ENCODE peak calls at places on chromosomes 2 and 18, in eight cellular contexts. One of them, this sample, is unnamed.

GRCh38 chr2:176270100-176270750 is 983 bp downstream of the MTX2 start:
- DNase-seq in GM23338: no peak
- DNase-seq in HL-60: no peak
- DNase-seq in K562: no peak
- DNase-seq in GM12878: no peak
- DNase-seq in HCT116: no peak
- DNase-seq in HepG2: no peak
- DNase-seq in A549: no peak
- DNase-seq in this sample: no peak

GRCh38 chr2:86593266-86593665 is 30.0 kb upstream of the CHMP3 start:
- DNase-seq in GM12878: no peak
- DNase-seq in A549: no peak
- DNase-seq in K562: no peak
- DNase-seq in HL-60: no peak
- DNase-seq in HCT116: no peak
- DNase-seq in HepG2: no peak
- DNase-seq in GM23338: no peak
- DNase-seq in this sample: no peak

GRCh38 chr18:59918320-59918755 is 18.5 kb downstream of the PMAIP1 start:
- DNase-seq in HL-60: peak
- DNase-seq in K562: peak
- DNase-seq in GM23338: no peak
- DNase-seq in HCT116: peak
- DNase-seq in GM12878: peak
- DNase-seq in A549: peak
- DNase-seq in HepG2: no peak
- DNase-seq in this sample: no peak

GRCh38 chr2:233385489-233386044 is 31.3 kb downstream of the DGKD start:
- DNase-seq in HepG2: no peak
- DNase-seq in HCT116: no peak
- DNase-seq in GM23338: no peak
- DNase-seq in GM12878: peak
- DNase-seq in K562: no peak
- DNase-seq in A549: no peak
- DNase-seq in HL-60: no peak
- DNase-seq in this sample: no peak

GRCh38 chr18:23363865-23364570 is 89.1 kb upstream of the RIOK3 start:
- DNase-seq in HepG2: no peak
- DNase-seq in A549: no peak
- DNase-seq in HL-60: no peak
- DNase-seq in GM23338: no peak
- DNase-seq in HCT116: no peak
- DNase-seq in GM12878: no peak
- DNase-seq in K562: no peak
- DNase-seq in this sample: no peak

GRCh38 chr2:124875627-124876244 is 850.6 kb downstream of the CNTNAP5 start:
- DNase-seq in GM23338: no peak
- DNase-seq in HepG2: no peak
- DNase-seq in GM12878: peak
- DNase-seq in HCT116: no peak
- DNase-seq in A549: no peak
- DNase-seq in K562: no peak
- DNase-seq in HL-60: no peak
- DNase-seq in this sample: no peak

GRCh38 chr2:118085173-118086023 is 2.9 kb upstream of the INSIG2 start:
- DNase-seq in HepG2: peak
- DNase-seq in GM12878: no peak
- DNase-seq in A549: no peak
- DNase-seq in HL-60: no peak
- DNase-seq in GM23338: no peak
- DNase-seq in K562: no peak
- DNase-seq in HCT116: no peak
- DNase-seq in this sample: no peak

GRCh38 chr2:11596801-11597200 is 63.0 kb downstream of the GREB1 start:
- DNase-seq in HepG2: no peak
- DNase-seq in GM12878: no peak
- DNase-seq in A549: no peak
- DNase-seq in GM23338: no peak
- DNase-seq in HCT116: no peak
- DNase-seq in HL-60: no peak
- DNase-seq in K562: no peak
- DNase-seq in this sample: no peak

GRCh38 chr2:176463527-176463926 is 194.3 kb downstream of the MTX2 start:
- DNase-seq in HepG2: no peak
- DNase-seq in HL-60: no peak
- DNase-seq in A549: no peak
- DNase-seq in GM23338: no peak
- DNase-seq in GM12878: no peak
- DNase-seq in HCT116: no peak
- DNase-seq in K562: no peak
- DNase-seq in this sample: no peak

GRCh38 chr18:74387362-74387761 is 69.7 kb downstream of the DIPK1C start:
- DNase-seq in A549: no peak
- DNase-seq in K562: no peak
- DNase-seq in GM12878: no peak
- DNase-seq in HepG2: no peak
- DNase-seq in GM23338: no peak
- DNase-seq in HCT116: no peak
- DNase-seq in HL-60: no peak
- DNase-seq in this sample: no peak
- TF ChIP-seq REST in A549: no peak
- TF ChIP-seq REST in K562: no peak
- TF ChIP-seq REST in GM12878: no peak
- TF ChIP-seq REST in HepG2: no peak
- TF ChIP-seq REST in GM23338: no peak
- TF ChIP-seq REST in HCT116: no peak
- TF ChIP-seq REST in HL-60: no peak
- TF ChIP-seq REST in this sample: no peak

GRCh38 chr2:177606636-177607035 is 214.1 kb downstream of the AGPS start:
- DNase-seq in HL-60: no peak
- DNase-seq in HepG2: no peak
- DNase-seq in K562: no peak
- DNase-seq in GM12878: no peak
- DNase-seq in HCT116: no peak
- DNase-seq in GM23338: peak
- DNase-seq in A549: no peak
- DNase-seq in this sample: no peak
- H3K27ac ChIP-seq in HL-60: no peak
- H3K27ac ChIP-seq in HepG2: no peak
- H3K27ac ChIP-seq in K562: no peak
- H3K27ac ChIP-seq in GM12878: no peak
- H3K27ac ChIP-seq in HCT116: no peak
- H3K27ac ChIP-seq in GM23338: no peak
- H3K27ac ChIP-seq in A549: no peak
- H3K27ac ChIP-seq in this sample: no peak

GRCh38 chr2:130776550-130776949 is 21.2 kb downstream of the AMER3 start:
- DNase-seq in K562: no peak
- DNase-seq in HepG2: no peak
- DNase-seq in A549: no peak
- DNase-seq in GM23338: peak
- DNase-seq in GM12878: no peak
- DNase-seq in HCT116: no peak
- DNase-seq in HL-60: no peak
- DNase-seq in this sample: no peak
- TF ChIP-seq CTCF in K562: no peak
- TF ChIP-seq CTCF in HepG2: peak
- TF ChIP-seq CTCF in A549: no peak
- TF ChIP-seq CTCF in GM23338: no peak
- TF ChIP-seq CTCF in GM12878: no peak
- TF ChIP-seq CTCF in HCT116: no peak
- TF ChIP-seq CTCF in HL-60: no peak
- TF ChIP-seq CTCF in this sample: no peak

GRCh38 chr18:49658871-49659378 is 97.1 kb downstream of the LIPG start:
- DNase-seq in GM12878: no peak
- DNase-seq in K562: no peak
- DNase-seq in HepG2: no peak
- DNase-seq in GM23338: peak
- DNase-seq in HL-60: no peak
- DNase-seq in HCT116: no peak
- DNase-seq in A549: no peak
- DNase-seq in this sample: no peak
- TF ChIP-seq REST in GM12878: no peak
- TF ChIP-seq REST in K562: no peak
- TF ChIP-seq REST in HepG2: no peak
- TF ChIP-seq REST in GM23338: no peak
- TF ChIP-seq REST in HL-60: no peak
- TF ChIP-seq REST in HCT116: no peak
- TF ChIP-seq REST in A549: no peak
- TF ChIP-seq REST in this sample: no peak

GRCh38 chr2:217642944-217643343 is 359.9 kb downstream of the TNS1 start:
- DNase-seq in HL-60: no peak
- DNase-seq in A549: no peak
- DNase-seq in HCT116: no peak
- DNase-seq in GM23338: no peak
- DNase-seq in K562: no peak
- DNase-seq in HepG2: no peak
- DNase-seq in GM12878: no peak
- DNase-seq in this sample: no peak
- H3K27ac ChIP-seq in HL-60: no peak
- H3K27ac ChIP-seq in A549: no peak
- H3K27ac ChIP-seq in HCT116: no peak
- H3K27ac ChIP-seq in GM23338: no peak
- H3K27ac ChIP-seq in K562: no peak
- H3K27ac ChIP-seq in HepG2: no peak
- H3K27ac ChIP-seq in GM12878: no peak
- H3K27ac ChIP-seq in this sample: no peak

DNA sequence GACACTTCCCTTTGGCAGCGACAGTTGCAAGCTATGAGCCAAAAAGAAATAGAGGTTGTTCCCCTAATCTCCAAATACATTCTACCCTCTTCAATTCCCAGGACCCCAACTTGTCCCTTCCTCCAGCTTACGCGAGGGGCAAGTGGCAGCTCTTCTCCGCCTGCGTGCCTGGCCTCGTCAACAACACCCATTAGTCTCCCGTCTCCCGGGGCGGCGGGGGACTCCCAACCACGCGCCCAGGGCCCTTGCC is 545 bp upstream of the UBE2E3 start:
- DNase-seq in HCT116: no peak
- DNase-seq in A549: no peak
- DNase-seq in K562: no peak
- DNase-seq in HepG2: no peak
- DNase-seq in GM23338: no peak
- DNase-seq in HL-60: no peak
- DNase-seq in GM12878: no peak
- DNase-seq in this sample: no peak
- TF ChIP-seq CTCF in HCT116: no peak
- TF ChIP-seq CTCF in A549: no peak
- TF ChIP-seq CTCF in K562: no peak
- TF ChIP-seq CTCF in HepG2: no peak
- TF ChIP-seq CTCF in GM23338: no peak
- TF ChIP-seq CTCF in HL-60: no peak
- TF ChIP-seq CTCF in GM12878: no peak
- TF ChIP-seq CTCF in this sample: no peak

GRCh38 chr2:60335533-60336237 is 217.8 kb downstream of the BCL11A start:
- DNase-seq in GM12878: no peak
- DNase-seq in HL-60: peak
- DNase-seq in HCT116: no peak
- DNase-seq in GM23338: no peak
- DNase-seq in A549: no peak
- DNase-seq in HepG2: peak
- DNase-seq in K562: no peak
- DNase-seq in this sample: no peak
- TF ChIP-seq REST in GM12878: no peak
- TF ChIP-seq REST in HL-60: no peak
- TF ChIP-seq REST in HCT116: no peak
- TF ChIP-seq REST in GM23338: no peak
- TF ChIP-seq REST in A549: no peak
- TF ChIP-seq REST in HepG2: no peak
- TF ChIP-seq REST in K562: no peak
- TF ChIP-seq REST in this sample: no peak

GRCh38 chr2:47892338-47892730 is 14.0 kb downstream of the FBXO11 start:
- DNase-seq in HCT116: no peak
- DNase-seq in K562: no peak
- DNase-seq in GM23338: no peak
- DNase-seq in HepG2: no peak
- DNase-seq in GM12878: no peak
- DNase-seq in HL-60: no peak
- DNase-seq in A549: no peak
- DNase-seq in this sample: no peak
- H3K27ac ChIP-seq in HCT116: no peak
- H3K27ac ChIP-seq in K562: no peak
- H3K27ac ChIP-seq in GM23338: no peak
- H3K27ac ChIP-seq in HepG2: no peak
- H3K27ac ChIP-seq in GM12878: no peak
- H3K27ac ChIP-seq in HL-60: no peak
- H3K27ac ChIP-seq in A549: no peak
- H3K27ac ChIP-seq in this sample: no peak

GRCh38 chr18:37395631-37396030 is 170.0 kb downstream of the CELF4 start:
- DNase-seq in GM12878: no peak
- DNase-seq in K562: no peak
- DNase-seq in HCT116: no peak
- DNase-seq in A549: no peak
- DNase-seq in HepG2: no peak
- DNase-seq in GM23338: no peak
- DNase-seq in HL-60: no peak
- DNase-seq in this sample: no peak

GRCh38 chr18:37393221-37393828 is 172.3 kb downstream of the CELF4 start:
- DNase-seq in HCT116: no peak
- DNase-seq in HL-60: no peak
- DNase-seq in GM12878: no peak
- DNase-seq in A549: no peak
- DNase-seq in GM23338: no peak
- DNase-seq in K562: no peak
- DNase-seq in HepG2: no peak
- DNase-seq in this sample: no peak

GRCh38 chr18:37395138-37395537 is 170.5 kb downstream of the CELF4 start:
- DNase-seq in A549: no peak
- DNase-seq in GM12878: no peak
- DNase-seq in HL-60: no peak
- DNase-seq in HepG2: no peak
- DNase-seq in K562: no peak
- DNase-seq in HCT116: no peak
- DNase-seq in GM23338: no peak
- DNase-seq in this sample: no peak

GRCh38 chr18:37393945-37394609 is 171.5 kb downstream of the CELF4 start:
- DNase-seq in HL-60: no peak
- DNase-seq in HCT116: no peak
- DNase-seq in HepG2: no peak
- DNase-seq in A549: peak
- DNase-seq in GM12878: no peak
- DNase-seq in GM23338: peak
- DNase-seq in K562: peak
- DNase-seq in this sample: no peak

GRCh38 chr18:37394610-37394965 is 171.0 kb downstream of the CELF4 start:
- DNase-seq in A549: no peak
- DNase-seq in K562: no peak
- DNase-seq in HepG2: no peak
- DNase-seq in HL-60: no peak
- DNase-seq in GM12878: no peak
- DNase-seq in HCT116: no peak
- DNase-seq in GM23338: no peak
- DNase-seq in this sample: no peak
- TF ChIP-seq CTCF in A549: no peak
- TF ChIP-seq CTCF in K562: no peak
- TF ChIP-seq CTCF in HepG2: no peak
- TF ChIP-seq CTCF in HL-60: no peak
- TF ChIP-seq CTCF in GM12878: no peak
- TF ChIP-seq CTCF in HCT116: no peak
- TF ChIP-seq CTCF in GM23338: no peak
- TF ChIP-seq CTCF in this sample: no peak

GRCh38 chr2:54561795-54562592 is 105.9 kb downstream of the SPTBN1 start:
- DNase-seq in GM12878: no peak
- DNase-seq in K562: no peak
- DNase-seq in GM23338: no peak
- DNase-seq in A549: no peak
- DNase-seq in HL-60: peak
- DNase-seq in HCT116: no peak
- DNase-seq in HepG2: no peak
- DNase-seq in this sample: no peak
- TF ChIP-seq REST in GM12878: no peak
- TF ChIP-seq REST in K562: no peak
- TF ChIP-seq REST in GM23338: no peak
- TF ChIP-seq REST in A549: no peak
- TF ChIP-seq REST in HL-60: no peak
- TF ChIP-seq REST in HCT116: no peak
- TF ChIP-seq REST in HepG2: no peak
- TF ChIP-seq REST in this sample: no peak